ENCODE peak calls at places on chromosomes 3 and 15, in six cellular contexts. M is IMR-90, B is fibroblast of lung, N is H9, S is PC-3, L is A549. E is an unnamed sample.

GRCh38 chr15:34799149-34799824 is 3.9 kb upstream of the ACTC1 start:
- DNase-seq in M (no peak), B (peak), N (peak), S (no peak), L (peak), E (no peak)

GRCh38 chr15:45442497-45443135 is 64.3 kb upstream of the GATM start:
- DNase-seq in M (peak), B (peak), N (peak), S (peak), L (no peak), E (no peak)

GRCh38 chr3:182618981-182619591 is 174.2 kb upstream of the ATP11B start:
- DNase-seq in M (peak), B (peak), N (no peak), S (peak), L (no peak), E (no peak)

GRCh38 chr3:48595526-48596121 is 495 bp upstream of the COL7A1 start:
- DNase-seq in M (peak), B (peak), N (peak), S (peak), L (peak), E (peak)

GRCh38 chr3:194129581-194130133 is 6.3 kb upstream of the HES1 start:
- DNase-seq in M (no peak), B (peak), N (peak), S (no peak), L (no peak), E (no peak)

GRCh38 chr3:148847351-148847750 is 17.7 kb upstream of the CPA3 start:
- DNase-seq in M (peak), B (peak), N (no peak), S (no peak), L (no peak), E (no peak)

GRCh38 chr3:136698361-136698760 is 53.8 kb downstream of the STAG1 start:
- DNase-seq in M (no peak), B (peak), N (no peak), S (no peak), L (no peak), E (no peak)

GRCh38 chr3:56547486-56547885 is 9.5 kb upstream of the CCDC66 start:
- DNase-seq in M (no peak), B (no peak), N (no peak), S (no peak), L (peak), E (peak)

GRCh38 chr3:134314588-134315285 is 59.5 kb downstream of the AMOTL2 start:
- DNase-seq in M (no peak), B (no peak), N (peak), S (no peak), L (no peak), E (no peak)

DNA sequence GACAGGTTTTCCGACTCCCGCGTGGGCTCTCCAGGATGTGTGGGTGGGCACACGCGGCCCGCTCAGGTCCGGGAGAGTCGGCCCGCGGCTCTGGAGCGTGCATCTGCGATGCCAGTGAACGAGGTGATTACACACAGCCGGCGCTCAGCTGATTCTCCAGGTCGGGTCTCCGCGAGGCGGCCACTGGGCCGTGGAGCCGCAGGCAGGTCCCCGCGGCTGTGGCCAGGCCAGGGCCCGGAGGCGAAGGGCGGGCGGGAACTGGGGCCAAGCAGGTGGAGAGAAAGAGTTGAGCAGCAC is 13.2 kb downstream of the PAK6 start:
- DNase-seq in M (no peak), B (no peak), N (no peak), S (no peak), L (no peak), E (no peak)
- H3K4me2 ChIP-seq in M (no peak), B (no peak), N (peak), S (peak), L (no peak), E (no peak)

GRCh38 chr15:76432604-76433003 is 96.0 kb downstream of the ISL2 start:
- DNase-seq in M (no peak), B (no peak), N (no peak), S (no peak), L (no peak), E (no peak)
- H3K4me2 ChIP-seq in M (no peak), B (no peak), N (no peak), S (no peak), L (no peak), E (no peak)

GRCh38 chr3:24583004-24583403 is 88.4 kb upstream of the THRB start:
- DNase-seq in M (no peak), B (no peak), N (no peak), S (peak), L (peak), E (no peak)

GRCh38 chr3:24591661-24592555 is 97.3 kb upstream of the THRB start:
- DNase-seq in M (no peak), B (peak), N (no peak), S (peak), L (peak), E (no peak)

GRCh38 chr3:24588568-24588967 is 93.9 kb upstream of the THRB start:
- DNase-seq in M (no peak), B (no peak), N (no peak), S (no peak), L (no peak), E (peak)

GRCh38 chr3:24590344-24590880 is 95.8 kb upstream of the THRB start:
- DNase-seq in M (no peak), B (no peak), N (no peak), S (peak), L (no peak), E (peak)

DNA sequence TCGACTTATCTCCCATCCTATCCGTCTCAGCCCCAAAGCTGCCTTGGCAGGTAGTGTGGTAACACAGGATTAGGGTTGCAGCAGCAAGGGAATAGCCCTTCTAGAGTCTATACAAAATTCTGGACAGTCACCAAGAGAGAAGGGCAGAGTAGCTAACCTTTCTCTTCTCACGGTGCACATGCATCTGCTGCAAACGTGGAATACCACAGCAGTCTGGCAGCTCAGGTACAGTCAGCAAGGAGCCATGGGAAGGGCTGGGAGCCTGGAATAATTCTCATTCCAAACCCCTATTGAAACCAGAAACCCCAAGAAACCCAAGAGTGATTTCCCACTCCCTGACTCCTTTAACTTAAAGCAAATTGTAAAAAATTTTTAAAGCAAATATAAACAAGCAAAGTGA is 92.3 kb upstream of the THRB start:
- DNase-seq in M (no peak), B (no peak), N (no peak), S (no peak), L (no peak), E (no peak)
- H3K4me2 ChIP-seq in M (no peak), B (no peak), N (no peak), S (no peak), L (no peak), E (no peak)

DNA sequence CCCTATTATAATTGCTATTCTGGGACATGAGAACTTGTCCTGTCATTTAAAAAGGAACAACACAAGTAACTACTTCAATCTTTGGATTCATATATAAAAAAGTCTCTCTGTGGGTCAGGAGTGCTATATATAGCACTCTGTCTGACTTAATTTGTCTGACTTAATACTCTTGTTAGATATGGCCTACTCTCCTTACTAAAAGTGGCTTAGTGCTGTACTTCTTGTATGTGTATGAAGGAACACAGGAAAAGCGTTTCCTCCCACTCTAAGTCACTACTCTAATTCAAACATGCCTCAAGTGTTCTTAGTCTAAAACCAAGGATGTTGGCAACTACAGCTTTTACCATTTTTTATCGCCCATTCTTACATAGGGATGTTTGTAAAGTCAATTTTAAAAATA is 255.2 kb upstream of the ROBO1 start:
- DNase-seq in M (no peak), B (no peak), N (no peak), S (no peak), L (no peak), E (no peak)
- H3K4me2 ChIP-seq in M (no peak), B (no peak), N (no peak), S (no peak), L (no peak), E (no peak)

GRCh38 chr15:96398769-96399168 is 68.3 kb downstream of the NR2F2 start:
- DNase-seq in M (no peak), B (no peak), N (no peak), S (no peak), L (no peak), E (no peak)
- H3K4me2 ChIP-seq in M (no peak), B (no peak), N (no peak), S (no peak), L (no peak), E (no peak)

GRCh38 chr3:190385835-190386688 is 1.9 kb upstream of the CLDN16 start:
- DNase-seq in M (peak), B (peak), N (no peak), S (peak), L (peak), E (peak)

GRCh38 chr3:190382082-190382481 is 5.9 kb upstream of the CLDN16 start:
- DNase-seq in M (peak), B (peak), N (no peak), S (peak), L (no peak), E (no peak)

GRCh38 chr3:190384241-190384863 is 3.6 kb upstream of the CLDN16 start:
- DNase-seq in M (peak), B (peak), N (peak), S (peak), L (peak), E (peak)

DNA sequence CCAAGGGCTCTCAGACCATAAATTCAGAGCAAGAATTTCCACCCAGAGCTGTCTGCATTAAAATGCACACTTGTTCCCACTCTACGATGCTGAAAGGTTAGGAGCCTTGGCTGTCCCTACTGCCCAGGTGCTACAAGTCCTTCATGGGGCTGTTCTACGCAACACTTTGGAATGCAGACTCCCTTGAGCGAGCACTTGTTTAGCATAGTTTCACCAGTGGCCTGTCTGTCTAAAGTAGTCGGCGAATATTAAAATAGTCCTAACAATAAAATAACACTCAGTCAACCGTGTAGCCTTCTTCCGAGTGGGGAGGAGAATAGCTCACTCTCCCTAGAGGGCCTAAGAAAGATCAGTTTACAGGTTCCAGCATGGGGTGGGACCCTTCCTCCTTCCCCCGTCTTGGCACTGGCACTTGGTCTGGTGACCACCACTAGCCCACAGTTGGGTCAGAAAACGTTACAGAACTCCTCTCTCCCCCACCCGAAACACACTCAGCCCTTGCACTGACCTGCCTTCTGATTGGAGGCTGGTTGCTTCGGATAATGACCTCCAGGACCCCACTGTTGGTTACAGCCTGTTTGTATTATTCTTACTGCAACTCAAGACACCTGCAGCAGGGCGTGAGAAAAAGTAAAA is at the start of gene CLDN16:
- DNase-seq in M (no peak), B (peak), N (no peak), S (no peak), L (no peak), E (no peak)
- H3K4me2 ChIP-seq in M (no peak), B (no peak), N (no peak), S (peak), L (peak), E (no peak)

DNA sequence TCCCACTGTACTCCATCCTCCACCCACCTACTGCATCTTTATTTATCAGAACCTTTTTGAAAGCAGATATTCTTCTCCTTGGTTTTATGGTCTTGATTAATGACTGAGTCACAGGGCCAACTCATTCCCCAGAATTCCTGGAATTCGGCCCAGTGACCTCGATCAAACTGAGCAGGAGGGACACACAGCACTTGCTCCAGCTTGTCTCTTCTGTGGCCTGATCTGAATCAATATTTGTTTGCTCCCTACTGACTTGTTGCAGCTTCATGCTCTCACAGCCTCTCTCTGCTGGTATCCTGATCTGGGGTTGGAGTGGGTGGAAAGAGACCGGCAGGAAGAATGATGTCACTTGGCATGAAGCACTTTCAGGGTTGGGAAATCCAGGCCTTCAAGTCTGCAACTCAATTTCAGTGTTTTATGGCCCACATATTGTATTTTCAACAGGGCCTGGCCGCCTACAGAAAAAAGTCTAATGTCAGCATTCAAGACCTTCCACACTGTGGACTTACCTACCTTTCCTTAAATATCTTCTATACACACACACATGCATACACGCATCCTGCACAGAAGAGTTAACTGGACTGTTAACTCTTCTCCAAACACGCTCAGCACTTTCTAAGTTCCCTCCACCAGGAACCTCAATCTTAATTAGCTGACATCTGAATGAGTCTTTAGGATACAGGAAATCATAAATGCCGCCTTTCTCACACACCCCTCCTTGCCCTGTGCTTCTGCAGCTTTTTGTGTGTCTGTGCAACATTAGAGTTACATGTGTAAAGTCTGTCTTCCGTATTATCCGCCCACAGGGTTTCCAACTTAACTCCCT is 4.6 kb downstream of the ANXA2 start:
- DNase-seq in M (peak), B (peak), N (no peak), S (peak), L (peak), E (peak)
- H3K4me2 ChIP-seq in M (peak), B (peak), N (no peak), S (peak), L (peak), E (peak)

DNA sequence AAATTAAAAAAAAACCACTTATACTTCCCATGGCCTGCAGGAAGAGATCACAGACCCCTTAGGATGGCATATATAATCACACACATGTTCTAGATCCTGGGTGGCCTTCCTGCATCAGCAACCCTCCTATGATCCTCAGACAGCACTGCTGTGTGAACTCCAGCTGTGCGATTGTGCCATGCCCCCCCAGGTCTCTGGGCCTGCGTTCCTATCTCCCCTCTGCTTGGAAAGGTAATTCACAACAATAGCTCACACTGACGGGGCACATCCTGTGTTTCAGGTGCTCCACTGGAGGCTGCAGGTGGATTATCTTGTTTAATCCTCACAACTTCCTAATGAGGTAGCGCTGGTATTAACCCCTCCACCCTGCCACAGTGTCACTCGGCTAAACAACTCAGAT is 71.2 kb upstream of the GLCE start:
- DNase-seq in M (no peak), B (no peak), N (peak), S (no peak), L (no peak), E (no peak)
- H3K4me2 ChIP-seq in M (no peak), B (no peak), N (peak), S (no peak), L (no peak), E (no peak)